ENCODE peak calls at places on chromosomes 1 and 21, in eight cellular contexts. One of them, this sample, is unnamed.

GRCh38 chr1:31980835-31981782 is 32.6 kb upstream of the KHDRBS1 start:
- DNase-seq in glutamatergic neuron: no peak
- DNase-seq in coronary artery: no peak
- DNase-seq in fibroblast of pulmonary artery: no peak
- DNase-seq in T-helper 2 cell: no peak
- DNase-seq in activated gamma-delta T cell: no peak
- DNase-seq in right lobe of liver: no peak
- DNase-seq in activated CD4-positive, CD25-positive, alpha-beta regulatory T cell: no peak
- DNase-seq in this sample: no peak

GRCh38 chr1:58870298-58870676 is 86.4 kb upstream of the JUN start:
- DNase-seq in glutamatergic neuron: no peak
- DNase-seq in coronary artery: no peak
- DNase-seq in fibroblast of pulmonary artery: no peak
- DNase-seq in T-helper 2 cell: no peak
- DNase-seq in activated gamma-delta T cell: no peak
- DNase-seq in right lobe of liver: no peak
- DNase-seq in activated CD4-positive, CD25-positive, alpha-beta regulatory T cell: no peak
- DNase-seq in this sample: no peak

GRCh38 chr1:41811051-41811795 is 107.5 kb downstream of the HIVEP3 start:
- DNase-seq in glutamatergic neuron: no peak
- DNase-seq in coronary artery: no peak
- DNase-seq in fibroblast of pulmonary artery: peak
- DNase-seq in T-helper 2 cell: peak
- DNase-seq in activated gamma-delta T cell: no peak
- DNase-seq in right lobe of liver: no peak
- DNase-seq in activated CD4-positive, CD25-positive, alpha-beta regulatory T cell: no peak
- DNase-seq in this sample: no peak

GRCh38 chr1:229952670-229953520 is 114.1 kb upstream of the GALNT2 start:
- DNase-seq in glutamatergic neuron: no peak
- DNase-seq in coronary artery: no peak
- DNase-seq in fibroblast of pulmonary artery: no peak
- DNase-seq in T-helper 2 cell: no peak
- DNase-seq in activated gamma-delta T cell: no peak
- DNase-seq in right lobe of liver: no peak
- DNase-seq in activated CD4-positive, CD25-positive, alpha-beta regulatory T cell: no peak
- DNase-seq in this sample: no peak

GRCh38 chr1:199901341-199901740 is 126.2 kb upstream of the NR5A2 start:
- DNase-seq in glutamatergic neuron: no peak
- DNase-seq in coronary artery: no peak
- DNase-seq in fibroblast of pulmonary artery: no peak
- DNase-seq in T-helper 2 cell: no peak
- DNase-seq in activated gamma-delta T cell: no peak
- DNase-seq in right lobe of liver: no peak
- DNase-seq in activated CD4-positive, CD25-positive, alpha-beta regulatory T cell: no peak
- DNase-seq in this sample: no peak

GRCh38 chr1:40801742-40802077 is 18.1 kb downstream of the KCNQ4 start:
- DNase-seq in glutamatergic neuron: no peak
- DNase-seq in coronary artery: no peak
- DNase-seq in fibroblast of pulmonary artery: no peak
- DNase-seq in T-helper 2 cell: no peak
- DNase-seq in activated gamma-delta T cell: no peak
- DNase-seq in right lobe of liver: no peak
- DNase-seq in activated CD4-positive, CD25-positive, alpha-beta regulatory T cell: no peak
- DNase-seq in this sample: no peak

GRCh38 chr1:96498744-96499143 is 222.8 kb upstream of the PTBP2 start:
- DNase-seq in glutamatergic neuron: no peak
- DNase-seq in coronary artery: no peak
- DNase-seq in fibroblast of pulmonary artery: no peak
- DNase-seq in T-helper 2 cell: no peak
- DNase-seq in activated gamma-delta T cell: no peak
- DNase-seq in right lobe of liver: no peak
- DNase-seq in activated CD4-positive, CD25-positive, alpha-beta regulatory T cell: no peak
- DNase-seq in this sample: no peak

GRCh38 chr1:235199441-235199840 is 38.4 kb upstream of the RBM34 start:
- DNase-seq in glutamatergic neuron: no peak
- DNase-seq in coronary artery: no peak
- DNase-seq in fibroblast of pulmonary artery: peak
- DNase-seq in T-helper 2 cell: no peak
- DNase-seq in activated gamma-delta T cell: no peak
- DNase-seq in right lobe of liver: no peak
- DNase-seq in activated CD4-positive, CD25-positive, alpha-beta regulatory T cell: no peak
- DNase-seq in this sample: no peak

GRCh38 chr21:35217504-35218060 is 168.5 kb upstream of the RUNX1 start:
- DNase-seq in glutamatergic neuron: no peak
- DNase-seq in coronary artery: no peak
- DNase-seq in fibroblast of pulmonary artery: peak
- DNase-seq in T-helper 2 cell: no peak
- DNase-seq in activated gamma-delta T cell: no peak
- DNase-seq in right lobe of liver: no peak
- DNase-seq in activated CD4-positive, CD25-positive, alpha-beta regulatory T cell: no peak
- DNase-seq in this sample: no peak

GRCh38 chr21:31473685-31474345 is 129.8 kb upstream of the TIAM1 start:
- DNase-seq in glutamatergic neuron: no peak
- DNase-seq in coronary artery: no peak
- DNase-seq in fibroblast of pulmonary artery: peak
- DNase-seq in T-helper 2 cell: no peak
- DNase-seq in activated gamma-delta T cell: no peak
- DNase-seq in right lobe of liver: no peak
- DNase-seq in activated CD4-positive, CD25-positive, alpha-beta regulatory T cell: no peak
- DNase-seq in this sample: no peak

This sample was measured in AG04450.